ENCODE peak calls at places on chromosome 12, in seven cellular contexts. One of them, this sample, is unnamed.

GRCh38 chr12:25828188-25828587 is 130.3 kb upstream of the RASSF8 start:
- DNase-seq in K562: no peak
- DNase-seq in HepG2: no peak
- DNase-seq in GM12891: no peak
- DNase-seq in SK-N-SH: no peak
- DNase-seq in H1: no peak
- DNase-seq in GM12878: no peak
- DNase-seq in this sample: no peak

GRCh38 chr12:75623631-75624118 is 112.3 kb upstream of the KRR1 start:
- DNase-seq in K562: no peak
- DNase-seq in HepG2: peak
- DNase-seq in GM12891: no peak
- DNase-seq in SK-N-SH: peak
- DNase-seq in H1: no peak
- DNase-seq in GM12878: no peak
- DNase-seq in this sample: no peak

GRCh38 chr12:13864081-13864673 is 117.2 kb downstream of the GRIN2B start:
- DNase-seq in K562: peak
- DNase-seq in HepG2: peak
- DNase-seq in GM12891: peak
- DNase-seq in SK-N-SH: peak
- DNase-seq in H1: peak
- DNase-seq in GM12878: peak
- DNase-seq in this sample: peak

GRCh38 chr12:112537710-112538396 is 119.1 kb downstream of the PTPN11 start:
- DNase-seq in K562: no peak
- DNase-seq in HepG2: peak
- DNase-seq in GM12891: no peak
- DNase-seq in SK-N-SH: peak
- DNase-seq in H1: no peak
- DNase-seq in GM12878: no peak
- DNase-seq in this sample: no peak

GRCh38 chr12:106288510-106289195 is 13.9 kb upstream of the TCP11L2 start:
- DNase-seq in K562: peak
- DNase-seq in HepG2: peak
- DNase-seq in GM12891: no peak
- DNase-seq in SK-N-SH: no peak
- DNase-seq in H1: no peak
- DNase-seq in GM12878: no peak
- DNase-seq in this sample: no peak

GRCh38 chr12:27001663-27002062 is 12.5 kb downstream of the TM7SF3 start:
- DNase-seq in K562: no peak
- DNase-seq in HepG2: no peak
- DNase-seq in GM12891: no peak
- DNase-seq in SK-N-SH: no peak
- DNase-seq in H1: no peak
- DNase-seq in GM12878: no peak
- DNase-seq in this sample: no peak

GRCh38 chr12:64560395-64561301 is 49.6 kb upstream of the RASSF3 start:
- DNase-seq in K562: no peak
- DNase-seq in HepG2: no peak
- DNase-seq in GM12891: no peak
- DNase-seq in SK-N-SH: peak
- DNase-seq in H1: peak
- DNase-seq in GM12878: no peak
- DNase-seq in this sample: no peak

GRCh38 chr12:50249464-50250229 is 33.7 kb downstream of the LIMA1 start:
- DNase-seq in K562: no peak
- DNase-seq in HepG2: no peak
- DNase-seq in GM12891: no peak
- DNase-seq in SK-N-SH: no peak
- DNase-seq in H1: no peak
- DNase-seq in GM12878: no peak
- DNase-seq in this sample: no peak

GRCh38 chr12:98320026-98320425 is 195.4 kb upstream of the TMPO start:
- DNase-seq in K562: no peak
- DNase-seq in HepG2: no peak
- DNase-seq in GM12891: no peak
- DNase-seq in SK-N-SH: no peak
- DNase-seq in H1: no peak
- DNase-seq in GM12878: no peak
- DNase-seq in this sample: no peak

GRCh38 chr12:111362687-111363475 is 6.0 kb downstream of the PHETA1 start:
- DNase-seq in K562: no peak
- DNase-seq in HepG2: no peak
- DNase-seq in GM12891: no peak
- DNase-seq in SK-N-SH: no peak
- DNase-seq in H1: no peak
- DNase-seq in GM12878: no peak
- DNase-seq in this sample: no peak

GRCh38 chr12:95976416-95976832 is 19.7 kb downstream of the HAL start:
- DNase-seq in K562: no peak
- DNase-seq in HepG2: peak
- DNase-seq in GM12891: no peak
- DNase-seq in SK-N-SH: no peak
- DNase-seq in H1: no peak
- DNase-seq in GM12878: no peak
- DNase-seq in this sample: no peak

GRCh38 chr12:6643569-6644256 is 3.5 kb downstream of the ACRBP start:
- DNase-seq in K562: no peak
- DNase-seq in HepG2: no peak
- DNase-seq in GM12891: no peak
- DNase-seq in SK-N-SH: peak
- DNase-seq in H1: no peak
- DNase-seq in GM12878: no peak
- DNase-seq in this sample: no peak

GRCh38 chr12:1885605-1886245 is 32.7 kb downstream of the CACNA2D4 start:
- DNase-seq in K562: no peak
- DNase-seq in HepG2: peak
- DNase-seq in GM12891: no peak
- DNase-seq in SK-N-SH: no peak
- DNase-seq in H1: no peak
- DNase-seq in GM12878: no peak
- DNase-seq in this sample: no peak

GRCh38 chr12:53413485-53414215 is 10.0 kb upstream of the AMHR2 start:
- DNase-seq in K562: peak
- DNase-seq in HepG2: no peak
- DNase-seq in GM12891: no peak
- DNase-seq in SK-N-SH: no peak
- DNase-seq in H1: no peak
- DNase-seq in GM12878: no peak
- DNase-seq in this sample: no peak

GRCh38 chr12:110246690-110247339 is 34.2 kb upstream of the ATP2A2 start:
- DNase-seq in K562: no peak
- DNase-seq in HepG2: no peak
- DNase-seq in GM12891: no peak
- DNase-seq in SK-N-SH: no peak
- DNase-seq in H1: no peak
- DNase-seq in GM12878: no peak
- DNase-seq in this sample: no peak

GRCh38 chr12:51922762-51923505 is 15.6 kb downstream of the ACVRL1 start:
- DNase-seq in K562: no peak
- DNase-seq in HepG2: no peak
- DNase-seq in GM12891: no peak
- DNase-seq in SK-N-SH: no peak
- DNase-seq in H1: no peak
- DNase-seq in GM12878: peak
- DNase-seq in this sample: no peak

GRCh38 chr12:31321565-31322228 is 4.3 kb downstream of the SINHCAF start:
- DNase-seq in K562: no peak
- DNase-seq in HepG2: no peak
- DNase-seq in GM12891: no peak
- DNase-seq in SK-N-SH: no peak
- DNase-seq in H1: no peak
- DNase-seq in GM12878: no peak
- DNase-seq in this sample: no peak

GRCh38 chr12:40106202-40106533 is 287 bp upstream of the SLC2A13 start:
- DNase-seq in K562: no peak
- DNase-seq in HepG2: no peak
- DNase-seq in GM12891: no peak
- DNase-seq in SK-N-SH: no peak
- DNase-seq in H1: no peak
- DNase-seq in GM12878: no peak
- DNase-seq in this sample: no peak

GRCh38 chr12:11621797-11622423 is 27.6 kb upstream of the ETV6 start:
- DNase-seq in K562: no peak
- DNase-seq in HepG2: peak
- DNase-seq in GM12891: no peak
- DNase-seq in SK-N-SH: no peak
- DNase-seq in H1: no peak
- DNase-seq in GM12878: no peak
- DNase-seq in this sample: no peak

GRCh38 chr12:95857799-95858198 is 953 bp upstream of the SNRPF start:
- DNase-seq in K562: no peak
- DNase-seq in HepG2: no peak
- DNase-seq in GM12891: no peak
- DNase-seq in SK-N-SH: no peak
- DNase-seq in H1: no peak
- DNase-seq in GM12878: no peak
- DNase-seq in this sample: no peak

GRCh38 chr12:51746416-51746815 is 102.1 kb downstream of the FIGNL2 start:
- DNase-seq in K562: no peak
- DNase-seq in HepG2: no peak
- DNase-seq in GM12891: no peak
- DNase-seq in SK-N-SH: no peak
- DNase-seq in H1: no peak
- DNase-seq in GM12878: no peak
- DNase-seq in this sample: no peak

GRCh38 chr12:1204581-1205121 is 213.6 kb downstream of the ERC1 start:
- DNase-seq in K562: no peak
- DNase-seq in HepG2: no peak
- DNase-seq in GM12891: peak
- DNase-seq in SK-N-SH: peak
- DNase-seq in H1: no peak
- DNase-seq in GM12878: peak
- DNase-seq in this sample: no peak

GRCh38 chr12:111409403-111410228 is 3.9 kb downstream of the SH2B3 start:
- DNase-seq in K562: peak
- DNase-seq in HepG2: no peak
- DNase-seq in GM12891: no peak
- DNase-seq in SK-N-SH: peak
- DNase-seq in H1: no peak
- DNase-seq in GM12878: no peak
- DNase-seq in this sample: no peak

GRCh38 chr12:63206494-63206893 is 55.5 kb upstream of the AVPR1A start:
- DNase-seq in K562: no peak
- DNase-seq in HepG2: no peak
- DNase-seq in GM12891: no peak
- DNase-seq in SK-N-SH: no peak
- DNase-seq in H1: no peak
- DNase-seq in GM12878: no peak
- DNase-seq in this sample: no peak

GRCh38 chr12:124004233-124004875 is 31.3 kb downstream of the ZNF664 start:
- DNase-seq in K562: no peak
- DNase-seq in HepG2: no peak
- DNase-seq in GM12891: no peak
- DNase-seq in SK-N-SH: no peak
- DNase-seq in H1: no peak
- DNase-seq in GM12878: no peak
- DNase-seq in this sample: no peak

GRCh38 chr12:71666259-71666658 is 2.2 kb downstream of the THAP2 start:
- DNase-seq in K562: no peak
- DNase-seq in HepG2: no peak
- DNase-seq in GM12891: no peak
- DNase-seq in SK-N-SH: no peak
- DNase-seq in H1: no peak
- DNase-seq in GM12878: no peak
- DNase-seq in this sample: no peak

GRCh38 chr12:71671816-71672215 is 7.7 kb downstream of the THAP2 start:
- DNase-seq in K562: no peak
- DNase-seq in HepG2: no peak
- DNase-seq in GM12891: no peak
- DNase-seq in SK-N-SH: no peak
- DNase-seq in H1: no peak
- DNase-seq in GM12878: no peak
- DNase-seq in this sample: no peak

DNA sequence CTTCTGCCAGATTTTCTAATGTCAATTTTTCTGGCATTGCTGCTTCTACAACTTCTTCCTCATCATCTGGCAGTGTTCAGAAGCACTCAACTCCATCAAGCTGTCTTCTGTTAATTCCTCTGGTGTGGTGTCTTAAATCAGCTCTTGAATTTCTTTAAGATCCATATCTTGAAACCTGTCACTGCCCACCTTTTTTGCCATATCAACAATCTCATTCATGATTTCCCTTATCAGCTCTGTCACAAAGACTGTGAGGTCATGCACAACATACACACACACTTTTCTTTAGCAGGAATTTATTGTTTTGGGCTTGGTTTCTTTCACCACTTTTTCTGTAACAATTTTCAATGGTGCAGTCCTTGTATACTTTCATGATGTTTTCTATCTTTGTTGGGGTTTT is 7.2 kb downstream of the THAP2 start:
- DNase-seq in K562: no peak
- DNase-seq in HepG2: no peak
- DNase-seq in GM12891: no peak
- DNase-seq in SK-N-SH: no peak
- DNase-seq in H1: no peak
- DNase-seq in GM12878: no peak
- DNase-seq in this sample: no peak
- TF ChIP-seq TAF1 in K562: no peak
- TF ChIP-seq TAF1 in HepG2: no peak
- TF ChIP-seq TAF1 in GM12891: no peak
- TF ChIP-seq TAF1 in SK-N-SH: no peak
- TF ChIP-seq TAF1 in H1: no peak
- TF ChIP-seq TAF1 in GM12878: no peak
- TF ChIP-seq TAF1 in this sample: no peak

GRCh38 chr12:55499810-55500252 is 7.7 kb downstream of the OR6C68 start:
- DNase-seq in K562: no peak
- DNase-seq in HepG2: peak
- DNase-seq in GM12891: no peak
- DNase-seq in SK-N-SH: no peak
- DNase-seq in H1: no peak
- DNase-seq in GM12878: no peak
- DNase-seq in this sample: no peak
- TF ChIP-seq TAF1 in K562: no peak
- TF ChIP-seq TAF1 in HepG2: no peak
- TF ChIP-seq TAF1 in GM12891: no peak
- TF ChIP-seq TAF1 in SK-N-SH: no peak
- TF ChIP-seq TAF1 in H1: no peak
- TF ChIP-seq TAF1 in GM12878: no peak
- TF ChIP-seq TAF1 in this sample: no peak

GRCh38 chr12:45611061-45611460 is 118.4 kb upstream of the ARID2 start:
- DNase-seq in K562: no peak
- DNase-seq in HepG2: no peak
- DNase-seq in GM12891: no peak
- DNase-seq in SK-N-SH: peak
- DNase-seq in H1: no peak
- DNase-seq in GM12878: no peak
- DNase-seq in this sample: no peak
- TF ChIP-seq TAF1 in K562: no peak
- TF ChIP-seq TAF1 in HepG2: no peak
- TF ChIP-seq TAF1 in GM12891: no peak
- TF ChIP-seq TAF1 in SK-N-SH: no peak
- TF ChIP-seq TAF1 in H1: no peak
- TF ChIP-seq TAF1 in GM12878: no peak
- TF ChIP-seq TAF1 in this sample: no peak

DNA sequence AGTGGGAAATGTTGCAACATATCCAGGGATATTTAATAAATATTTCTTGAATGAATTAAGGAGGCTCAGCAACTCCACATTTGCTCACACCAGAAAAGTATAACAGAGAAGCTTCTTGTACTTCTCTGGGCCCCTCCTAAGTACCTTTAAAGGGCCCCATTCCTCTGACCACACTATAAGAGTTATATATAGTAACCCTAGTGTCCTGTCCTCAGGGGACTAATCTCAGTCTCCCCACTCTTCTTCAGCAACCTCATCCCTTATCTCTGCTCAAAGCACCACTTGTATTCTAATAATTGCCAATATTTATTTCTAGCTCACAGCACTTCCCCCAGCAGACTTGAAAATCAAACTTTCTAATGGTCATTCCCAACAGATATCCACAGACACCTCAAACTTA is 237.1 kb downstream of the GXYLT1 start:
- DNase-seq in K562: no peak
- DNase-seq in HepG2: no peak
- DNase-seq in GM12891: no peak
- DNase-seq in SK-N-SH: no peak
- DNase-seq in H1: no peak
- DNase-seq in GM12878: no peak
- DNase-seq in this sample: no peak
- TF ChIP-seq TAF1 in K562: no peak
- TF ChIP-seq TAF1 in HepG2: no peak
- TF ChIP-seq TAF1 in GM12891: no peak
- TF ChIP-seq TAF1 in SK-N-SH: no peak
- TF ChIP-seq TAF1 in H1: no peak
- TF ChIP-seq TAF1 in GM12878: no peak
- TF ChIP-seq TAF1 in this sample: no peak